ENCODE peak calls at places on chromosomes 3 and 15, in four cellular contexts. B is cerebellar cortex; P is heart right ventricle; U is activated naive CD8-positive, alpha-beta T cell treated with anti-CD3 and anti-CD28 coated beads, Interleukin-2, amount 50 U/mL, for 24 hours. M is an unnamed sample.

GRCh38 chr3:120710359-120710758 is 28.3 kb upstream of the HGD start:
- DNase-seq in U (no peak), B (no peak), P (no peak), M (no peak)

GRCh38 chr3:55484191-55484644 is 2.9 kb downstream of the WNT5A start:
- DNase-seq in B (no peak), U (no peak), P (no peak), M (no peak)

GRCh38 chr3:5012398-5012797 is 33.2 kb downstream of the BHLHE40 start:
- DNase-seq in P (no peak), U (no peak), B (no peak), M (no peak)

GRCh38 chr3:147775816-147776530 is 366.8 kb downstream of the ZIC1 start:
- DNase-seq in P (no peak), B (no peak), U (no peak), M (no peak)

GRCh38 chr3:58155838-58156237 is 54.9 kb downstream of the DNASE1L3 start:
- DNase-seq in U (no peak), B (no peak), P (no peak), M (no peak)

GRCh38 chr3:121916189-121916588 is 22.0 kb downstream of the SLC15A2 start:
- DNase-seq in U (no peak), B (peak), P (no peak), M (no peak)

GRCh38 chr3:104425416-104425815 is 941.3 kb upstream of the ALCAM start:
- DNase-seq in B (no peak), U (no peak), P (no peak), M (no peak)

GRCh38 chr3:64354956-64355355 is 129.7 kb upstream of the PRICKLE2 start:
- DNase-seq in P (no peak), U (no peak), B (no peak), M (no peak)

GRCh38 chr3:39101022-39101689 is 6.3 kb downstream of the GORASP1 start:
- DNase-seq in U (peak), B (peak), P (no peak), M (no peak)

GRCh38 chr15:85967553-85967952 is 112.1 kb upstream of the AGBL1 start:
- DNase-seq in B (no peak), U (no peak), P (no peak), M (no peak)

GRCh38 chr3:137792633-137793271 is 28.6 kb downstream of the SOX14 start:
- DNase-seq in P (no peak), B (peak), U (peak), M (no peak)

GRCh38 chr3:181134873-181135272 is 145.3 kb upstream of the DNAJC19 start:
- DNase-seq in B (no peak), P (no peak), U (no peak), M (no peak)

GRCh38 chr3:196627043-196627442 is 12.5 kb upstream of the NRROS start:
- DNase-seq in P (no peak), U (no peak), B (no peak), M (no peak)

GRCh38 chr15:93997071-93997658 is 234.2 kb upstream of the MCTP2 start:
- DNase-seq in P (no peak), B (peak), U (no peak), M (no peak)

GRCh38 chr15:60091150-60091549 is 87.0 kb downstream of the FOXB1 start:
- DNase-seq in B (no peak), P (no peak), U (no peak), M (no peak)

GRCh38 chr3:29409409-29409808 is 128.5 kb downstream of the RBMS3 start:
- DNase-seq in P (no peak), B (no peak), U (no peak), M (no peak)